ENCODE peak calls at places on chromosomes 3 and 15, in eight cellular contexts. V is kidney epithelial cell, F is HCT116, R is bronchial epithelial cell, I is dorsolateral prefrontal cortex, T is stomach, M is cardiac fibroblast, W is hepatocyte. J is an unnamed sample.

GRCh38 chr3:102193255-102193654 is 241.6 kb upstream of the ZPLD1 start:
- DNase-seq in T (no peak), V (no peak), M (no peak), F (no peak), I (no peak), W (no peak), R (peak), J (no peak)

GRCh38 chr15:94164202-94164807 is 67.1 kb upstream of the MCTP2 start:
- DNase-seq in F (peak), R (peak), T (peak), I (no peak), W (peak), V (peak), M (peak), J (peak)

GRCh38 chr3:127788436-127788835 is 33.9 kb downstream of the MGLL start:
- DNase-seq in F (no peak), R (no peak), I (no peak), V (no peak), T (no peak), M (peak), W (no peak), J (no peak)

GRCh38 chr3:94185753-94186152 is 122.9 kb downstream of the NSUN3 start:
- DNase-seq in M (peak), I (no peak), T (no peak), W (no peak), F (no peak), R (peak), V (no peak), J (peak)

GRCh38 chr3:157294953-157295352 is 135.0 kb upstream of the CCNL1 start:
- DNase-seq in M (no peak), R (no peak), F (no peak), W (no peak), V (no peak), I (no peak), T (no peak), J (no peak)

GRCh38 chr15:101039461-101039860 is 120.3 kb downstream of the LRRK1 start:
- DNase-seq in R (peak), F (no peak), T (no peak), V (no peak), M (peak), W (no peak), I (no peak), J (peak)

GRCh38 chr3:38519000-38519399 is 22.9 kb downstream of the EXOG start:
- DNase-seq in V (no peak), I (no peak), T (no peak), M (no peak), W (no peak), F (no peak), R (peak), J (no peak)

GRCh38 chr3:186097663-186098451 is 11.0 kb downstream of the ETV5 start:
- DNase-seq in V (peak), M (peak), I (peak), W (peak), T (peak), R (peak), F (peak), J (peak)

GRCh38 chr15:57114070-57114469 is 195.6 kb downstream of the TCF12 start:
- DNase-seq in W (no peak), F (no peak), M (peak), T (no peak), V (no peak), I (no peak), R (no peak), J (peak)

GRCh38 chr15:26157081-26157480 is 294.0 kb upstream of the ATP10A start:
- DNase-seq in I (no peak), V (no peak), R (no peak), W (no peak), T (no peak), F (no peak), M (no peak), J (no peak)

GRCh38 chr15:52295421-52295991 is at the start of gene MYO5C:
- DNase-seq in W (peak), M (peak), F (peak), I (no peak), T (peak), R (peak), V (no peak), J (peak)

GRCh38 chr3:48405343-48405881 is 24.5 kb downstream of the PLXNB1 start:
- DNase-seq in R (no peak), F (no peak), T (peak), V (no peak), I (peak), M (no peak), W (no peak), J (no peak)

GRCh38 chr3:192128922-192129321 is 598.4 kb downstream of the FGF12 start:
- DNase-seq in I (no peak), W (peak), V (no peak), M (no peak), F (no peak), R (no peak), T (no peak), J (no peak)

GRCh38 chr3:13301295-13301987 is 118.7 kb downstream of the NUP210 start:
- DNase-seq in T (no peak), W (peak), R (peak), I (no peak), V (peak), M (peak), F (peak), J (peak)

GRCh38 chr3:13397316-13397715 is 22.8 kb downstream of the NUP210 start:
- DNase-seq in I (no peak), R (no peak), M (no peak), W (no peak), F (no peak), V (no peak), T (no peak), J (no peak)

GRCh38 chr3:196868297-196868661 is 559 bp downstream of the SENP5 start:
- DNase-seq in T (no peak), W (peak), M (peak), F (no peak), I (no peak), R (peak), V (no peak), J (no peak)

GRCh38 chr3:34858067-34858466 is 781.3 kb upstream of the ARPP21 start:
- DNase-seq in I (no peak), T (no peak), R (no peak), F (no peak), W (no peak), M (no peak), V (no peak), J (no peak)

GRCh38 chr3:139319428-139320402 is 24.1 kb upstream of the MRPS22 start:
- DNase-seq in W (no peak), M (no peak), I (no peak), R (no peak), V (no peak), T (no peak), F (no peak), J (no peak)

GRCh38 chr3:195566797-195567196 is 16.9 kb downstream of the APOD start:
- DNase-seq in W (no peak), T (no peak), R (no peak), M (no peak), V (no peak), I (no peak), F (no peak), J (no peak)

GRCh38 chr3:143935678-143936077 is 35.9 kb upstream of the DIPK2A start:
- DNase-seq in V (no peak), F (no peak), W (no peak), M (no peak), I (no peak), T (no peak), R (peak), J (no peak)

GRCh38 chr3:184765730-184766074 is 46.3 kb upstream of the VPS8 start:
- DNase-seq in R (peak), M (no peak), T (no peak), V (no peak), I (no peak), F (no peak), W (no peak), J (no peak)

GRCh38 chr3:112739252-112739945 is 98.5 kb upstream of the CCDC80 start:
- DNase-seq in W (no peak), I (no peak), M (peak), V (no peak), T (no peak), R (peak), F (no peak), J (peak)

GRCh38 chr3:153210660-153211059 is 48.6 kb downstream of the RAP2B start:
- DNase-seq in I (no peak), W (no peak), T (no peak), M (no peak), F (no peak), R (peak), V (no peak), J (no peak)

GRCh38 chr3:46479696-46480095 is 15.0 kb upstream of the LTF start:
- DNase-seq in V (no peak), T (no peak), W (no peak), M (no peak), F (no peak), R (no peak), I (no peak), J (no peak)

GRCh38 chr3:53056442-53056841 is 10.6 kb upstream of the SFMBT1 start:
- DNase-seq in F (no peak), V (no peak), T (peak), R (no peak), M (peak), I (no peak), W (no peak), J (no peak)

GRCh38 chr3:177420643-177421042 is 223.4 kb upstream of the TBL1XR1 start:
- DNase-seq in T (no peak), R (no peak), F (no peak), M (peak), V (no peak), W (no peak), I (no peak), J (peak)

GRCh38 chr3:143142354-143142753 is 22.8 kb downstream of the CHST2 start:
- DNase-seq in I (no peak), W (no peak), R (no peak), M (no peak), T (no peak), V (no peak), F (no peak), J (no peak)

GRCh38 chr15:92069308-92070244 is 216.1 kb downstream of the SLCO3A1 start:
- DNase-seq in V (peak), M (peak), F (peak), T (peak), R (peak), W (peak), I (no peak), J (peak)

GRCh38 chr3:14179114-14179465 is 473 bp downstream of the LSM3 start:
- DNase-seq in V (no peak), F (no peak), M (no peak), W (no peak), R (no peak), I (no peak), T (no peak), J (no peak)

GRCh38 chr3:122443090-122443489 is 27.2 kb upstream of the WDR5B start:
- DNase-seq in M (no peak), V (no peak), T (no peak), R (no peak), W (peak), I (no peak), F (no peak), J (no peak)
- H3K4me3 ChIP-seq in M (no peak), V (no peak), T (no peak), R (no peak), W (no peak), I (no peak), F (no peak), J (no peak)

GRCh38 chr3:50355829-50356552 is 3.3 kb downstream of the TMEM115 start:
- DNase-seq in R (no peak), W (no peak), V (no peak), F (no peak), M (no peak), I (no peak), T (peak), J (no peak)
- TF ChIP-seq CTCF in R (no peak), W (peak), V (no peak), F (no peak), M (no peak), I (no peak), T (no peak), J (no peak)

GRCh38 chr15:96416218-96416933 is 85.9 kb downstream of the NR2F2 start:
- DNase-seq in R (no peak), W (no peak), M (no peak), V (no peak), T (peak), F (no peak), I (no peak), J (no peak)
- H3K4me3 ChIP-seq in R (peak), W (peak), M (no peak), V (peak), T (peak), F (no peak), I (no peak), J (peak)

GRCh38 chr3:132256984-132257383 is 60.2 kb upstream of the ACP3 start:
- DNase-seq in M (peak), T (peak), I (no peak), V (no peak), W (peak), F (peak), R (peak), J (peak)
- TF ChIP-seq CTCF in M (peak), T (peak), I (peak), V (peak), W (peak), F (peak), R (peak), J (peak)

J was measured in astrocyte of the spinal cord.